ENCODE peak calls at places on chromosomes 3 and 15, in five cellular contexts. One of them, this sample, is unnamed.

GRCh38 chr3:127168271-127168670 is 24.7 kb upstream of the PRR23E start:
- DNase-seq in stimulated activated CD4-positive, alpha-beta T cell treated with anti-CD3 and anti-CD28 coated beads, TNF-alpha, amount 100 ng/mL, for 4 hours: no peak
- DNase-seq in BE2C: no peak
- DNase-seq in WTC11: no peak
- DNase-seq in T-helper 2 cell treated with Interferon-gamma antibody and Interleukin-4, amounts not matched to agents 5 μg/mL and 100 μg/mL, for 36 hours: no peak
- DNase-seq in this sample: no peak

GRCh38 chr3:30512596-30512995 is 93.8 kb upstream of the TGFBR2 start:
- DNase-seq in WTC11: no peak
- DNase-seq in BE2C: no peak
- DNase-seq in stimulated activated CD4-positive, alpha-beta T cell treated with anti-CD3 and anti-CD28 coated beads, TNF-alpha, amount 100 ng/mL, for 4 hours: no peak
- DNase-seq in T-helper 2 cell treated with Interferon-gamma antibody and Interleukin-4, amounts not matched to agents 5 μg/mL and 100 μg/mL, for 36 hours: no peak
- DNase-seq in this sample: no peak

GRCh38 chr3:170040283-170040907 is 2.6 kb downstream of the GPR160 start:
- DNase-seq in WTC11: no peak
- DNase-seq in stimulated activated CD4-positive, alpha-beta T cell treated with anti-CD3 and anti-CD28 coated beads, TNF-alpha, amount 100 ng/mL, for 4 hours: no peak
- DNase-seq in BE2C: no peak
- DNase-seq in T-helper 2 cell treated with Interferon-gamma antibody and Interleukin-4, amounts not matched to agents 5 μg/mL and 100 μg/mL, for 36 hours: no peak
- DNase-seq in this sample: no peak

GRCh38 chr3:32297366-32297765 is 58.9 kb downstream of the CMTM8 start:
- DNase-seq in stimulated activated CD4-positive, alpha-beta T cell treated with anti-CD3 and anti-CD28 coated beads, TNF-alpha, amount 100 ng/mL, for 4 hours: peak
- DNase-seq in BE2C: no peak
- DNase-seq in T-helper 2 cell treated with Interferon-gamma antibody and Interleukin-4, amounts not matched to agents 5 μg/mL and 100 μg/mL, for 36 hours: peak
- DNase-seq in WTC11: no peak
- DNase-seq in this sample: no peak

GRCh38 chr3:31880020-31880419 is 101.0 kb downstream of the OSBPL10 start:
- DNase-seq in BE2C: no peak
- DNase-seq in stimulated activated CD4-positive, alpha-beta T cell treated with anti-CD3 and anti-CD28 coated beads, TNF-alpha, amount 100 ng/mL, for 4 hours: no peak
- DNase-seq in WTC11: no peak
- DNase-seq in T-helper 2 cell treated with Interferon-gamma antibody and Interleukin-4, amounts not matched to agents 5 μg/mL and 100 μg/mL, for 36 hours: no peak
- DNase-seq in this sample: no peak

GRCh38 chr3:95172549-95172948 is 1109.7 kb downstream of the NSUN3 start:
- DNase-seq in T-helper 2 cell treated with Interferon-gamma antibody and Interleukin-4, amounts not matched to agents 5 μg/mL and 100 μg/mL, for 36 hours: no peak
- DNase-seq in BE2C: no peak
- DNase-seq in stimulated activated CD4-positive, alpha-beta T cell treated with anti-CD3 and anti-CD28 coated beads, TNF-alpha, amount 100 ng/mL, for 4 hours: no peak
- DNase-seq in WTC11: no peak
- DNase-seq in this sample: no peak

GRCh38 chr15:39360417-39360816 is 220.5 kb upstream of the THBS1 start:
- DNase-seq in WTC11: no peak
- DNase-seq in BE2C: no peak
- DNase-seq in T-helper 2 cell treated with Interferon-gamma antibody and Interleukin-4, amounts not matched to agents 5 μg/mL and 100 μg/mL, for 36 hours: no peak
- DNase-seq in stimulated activated CD4-positive, alpha-beta T cell treated with anti-CD3 and anti-CD28 coated beads, TNF-alpha, amount 100 ng/mL, for 4 hours: no peak
- DNase-seq in this sample: no peak

GRCh38 chr3:58161435-58162398 is 49.1 kb downstream of the DNASE1L3 start:
- DNase-seq in WTC11: no peak
- DNase-seq in T-helper 2 cell treated with Interferon-gamma antibody and Interleukin-4, amounts not matched to agents 5 μg/mL and 100 μg/mL, for 36 hours: no peak
- DNase-seq in stimulated activated CD4-positive, alpha-beta T cell treated with anti-CD3 and anti-CD28 coated beads, TNF-alpha, amount 100 ng/mL, for 4 hours: no peak
- DNase-seq in BE2C: no peak
- DNase-seq in this sample: no peak

GRCh38 chr3:6985848-6986247 is 124.9 kb downstream of the GRM7 start:
- DNase-seq in BE2C: no peak
- DNase-seq in T-helper 2 cell treated with Interferon-gamma antibody and Interleukin-4, amounts not matched to agents 5 μg/mL and 100 μg/mL, for 36 hours: no peak
- DNase-seq in WTC11: no peak
- DNase-seq in stimulated activated CD4-positive, alpha-beta T cell treated with anti-CD3 and anti-CD28 coated beads, TNF-alpha, amount 100 ng/mL, for 4 hours: no peak
- DNase-seq in this sample: no peak

GRCh38 chr15:91801836-91802534 is 51.5 kb upstream of the SLCO3A1 start:
- DNase-seq in T-helper 2 cell treated with Interferon-gamma antibody and Interleukin-4, amounts not matched to agents 5 μg/mL and 100 μg/mL, for 36 hours: peak
- DNase-seq in WTC11: no peak
- DNase-seq in stimulated activated CD4-positive, alpha-beta T cell treated with anti-CD3 and anti-CD28 coated beads, TNF-alpha, amount 100 ng/mL, for 4 hours: no peak
- DNase-seq in BE2C: no peak
- DNase-seq in this sample: no peak

GRCh38 chr15:38074029-38074428 is 139.6 kb downstream of the TMCO5A start:
- DNase-seq in stimulated activated CD4-positive, alpha-beta T cell treated with anti-CD3 and anti-CD28 coated beads, TNF-alpha, amount 100 ng/mL, for 4 hours: no peak
- DNase-seq in WTC11: no peak
- DNase-seq in T-helper 2 cell treated with Interferon-gamma antibody and Interleukin-4, amounts not matched to agents 5 μg/mL and 100 μg/mL, for 36 hours: no peak
- DNase-seq in BE2C: no peak
- DNase-seq in this sample: no peak

GRCh38 chr15:33156021-33156420 is 38.5 kb downstream of the FMN1 start:
- DNase-seq in T-helper 2 cell treated with Interferon-gamma antibody and Interleukin-4, amounts not matched to agents 5 μg/mL and 100 μg/mL, for 36 hours: no peak
- DNase-seq in stimulated activated CD4-positive, alpha-beta T cell treated with anti-CD3 and anti-CD28 coated beads, TNF-alpha, amount 100 ng/mL, for 4 hours: no peak
- DNase-seq in WTC11: no peak
- DNase-seq in BE2C: no peak
- DNase-seq in this sample: no peak

GRCh38 chr15:72358532-72359180 is 17.2 kb downstream of the HEXA start:
- DNase-seq in stimulated activated CD4-positive, alpha-beta T cell treated with anti-CD3 and anti-CD28 coated beads, TNF-alpha, amount 100 ng/mL, for 4 hours: peak
- DNase-seq in T-helper 2 cell treated with Interferon-gamma antibody and Interleukin-4, amounts not matched to agents 5 μg/mL and 100 μg/mL, for 36 hours: no peak
- DNase-seq in WTC11: no peak
- DNase-seq in BE2C: peak
- DNase-seq in this sample: no peak

GRCh38 chr3:28916713-28917499 is 364.0 kb upstream of the RBMS3 start:
- DNase-seq in stimulated activated CD4-positive, alpha-beta T cell treated with anti-CD3 and anti-CD28 coated beads, TNF-alpha, amount 100 ng/mL, for 4 hours: no peak
- DNase-seq in WTC11: peak
- DNase-seq in T-helper 2 cell treated with Interferon-gamma antibody and Interleukin-4, amounts not matched to agents 5 μg/mL and 100 μg/mL, for 36 hours: peak
- DNase-seq in BE2C: peak
- DNase-seq in this sample: no peak

GRCh38 chr15:89358755-89359439 is 24.3 kb upstream of the POLG start:
- DNase-seq in T-helper 2 cell treated with Interferon-gamma antibody and Interleukin-4, amounts not matched to agents 5 μg/mL and 100 μg/mL, for 36 hours: peak
- DNase-seq in WTC11: peak
- DNase-seq in stimulated activated CD4-positive, alpha-beta T cell treated with anti-CD3 and anti-CD28 coated beads, TNF-alpha, amount 100 ng/mL, for 4 hours: peak
- DNase-seq in BE2C: peak
- DNase-seq in this sample: peak